ENCODE peak calls at places on chromosomes 1 and 21, in six cellular contexts. A is cardiac fibroblast; G is choroid plexus epithelial cell; D is CD8-positive, alpha-beta T cell; T is fibroblast of pulmonary artery; K is cardiac muscle cell. U is an unnamed sample.

GRCh38 chr1:44628962-44629756 is 45.1 kb downstream of the TMEM53 start:
- DNase-seq in A (peak; percentile 75), T (peak; percentile 76), K (no peak), D (no peak), G (peak; percentile 55), U (peak; percentile 8)

GRCh38 chr1:108149796-108150467 is 50.2 kb downstream of the SLC25A24 start:
- DNase-seq in A (peak; percentile 26), G (peak; percentile 46), T (peak; percentile 46), K (no peak), D (no peak), U (no peak)

GRCh38 chr1:27111771-27112573 is 43.0 kb downstream of the SLC9A1 start:
- DNase-seq in K (peak; percentile 39), T (peak; percentile 100), D (peak; percentile 77), G (peak; percentile 99), A (peak; percentile 99), U (peak; percentile 90)

GRCh38 chr1:60973668-60974067 is 108.7 kb upstream of the NFIA start:
- DNase-seq in G (no peak), K (no peak), D (no peak), T (no peak), A (no peak), U (no peak)

GRCh38 chr1:165960136-165960535 is 132.7 kb downstream of the UCK2 start:
- DNase-seq in A (no peak), G (no peak), K (no peak), T (no peak), D (no peak), U (no peak)

GRCh38 chr1:8847990-8848389 is 30.5 kb downstream of the ENO1 start:
- DNase-seq in A (no peak), T (no peak), G (no peak), D (no peak), K (no peak), U (no peak)

GRCh38 chr1:18132707-18133066 is 25.1 kb downstream of the IGSF21 start:
- DNase-seq in D (no peak), A (no peak), G (no peak), T (no peak), K (no peak), U (no peak)

GRCh38 chr1:2535455-2535854 is 5.4 kb upstream of the HES5 start:
- DNase-seq in D (no peak), T (no peak), K (no peak), G (no peak), A (no peak), U (no peak)

GRCh38 chr1:215833936-215834729 is 267.0 kb downstream of the KCTD3 start:
- DNase-seq in D (no peak), T (no peak), G (peak; percentile 15), A (no peak), K (no peak), U (no peak)

GRCh38 chr1:173646656-173647055 is 11.5 kb downstream of the TEX50 start:
- DNase-seq in G (no peak), A (no peak), T (no peak), D (no peak), K (no peak), U (no peak)

GRCh38 chr1:115118086-115118485 is 28.8 kb upstream of the TSPAN2 start:
- DNase-seq in G (no peak), A (no peak), D (no peak), T (no peak), K (no peak), U (no peak)

GRCh38 chr1:154770897-154771594 is 99.0 kb downstream of the KCNN3 start:
- DNase-seq in G (no peak), T (no peak), A (no peak), D (no peak), K (no peak), U (no peak)

GRCh38 chr1:4310396-4310923 is 343.9 kb upstream of the AJAP1 start:
- DNase-seq in K (no peak), D (no peak), T (no peak), A (no peak), G (no peak), U (no peak)

GRCh38 chr1:182962554-182963115 is 9.7 kb upstream of the SHCBP1L start:
- DNase-seq in A (peak; percentile 95), G (peak; percentile 96), K (peak; percentile 90), D (no peak), T (peak; percentile 92), U (peak; percentile 88)

GRCh38 chr21:39033878-39034589 is 149.2 kb downstream of the PSMG1 start:
- DNase-seq in D (no peak), G (peak; percentile 64), A (peak; percentile 44), T (no peak), K (no peak), U (no peak)

GRCh38 chr21:20404915-20405314 is 593.3 kb upstream of the NCAM2 start:
- DNase-seq in D (no peak), A (no peak), T (no peak), K (peak; percentile 13), G (no peak), U (no peak)

GRCh38 chr1:156384007-156384406 is 15.0 kb downstream of the RHBG start:
- DNase-seq in T (no peak), G (no peak), D (no peak), A (no peak), K (no peak), U (no peak)

GRCh38 chr1:98355656-98356384 is 305.7 kb upstream of the SNX7 start:
- DNase-seq in G (no peak), D (no peak), T (no peak), K (no peak), A (no peak), U (no peak)

GRCh38 chr1:8797230-8797629 is 20.2 kb downstream of the RERE start:
- DNase-seq in A (peak; percentile 11), D (no peak), G (peak; percentile 36), T (peak; percentile 29), K (no peak), U (no peak)

GRCh38 chr1:235931181-235931738 is 64.6 kb upstream of the LYST start:
- DNase-seq in K (no peak), D (no peak), A (no peak), T (no peak), G (no peak), U (no peak)

GRCh38 chr1:223706077-223706988 is 6.0 kb upstream of the CAPN2 start:
- DNase-seq in D (no peak), G (peak; percentile 96), A (peak; percentile 95), K (peak; percentile 88), T (peak; percentile 93), U (no peak)

GRCh38 chr1:29478879-29479278 is 242.6 kb downstream of the PTPRU start:
- DNase-seq in K (no peak), D (no peak), T (no peak), G (no peak), A (no peak), U (no peak)
- H3K4me3 ChIP-seq in K (no peak overlapping the region), D (no peak overlapping the region), T (no peak overlapping the region), G (no peak overlapping the region), A (no peak overlapping the region), U (no peak overlapping the region)

GRCh38 chr1:225754940-225755635 is 22.5 kb upstream of the SRP9 start:
- DNase-seq in K (no peak), T (peak; percentile 93), G (peak; percentile 93), A (peak; percentile 93), D (no peak), U (no peak)
- TF ChIP-seq CTCF in K (no peak), T (no peak), G (no peak), A (no peak), D (no peak), U (no peak)

GRCh38 chr1:11651017-11651416 is 3.2 kb downstream of the FBXO2 start:
- DNase-seq in G (no peak), A (no peak), K (no peak), T (no peak), D (no peak), U (no peak)

GRCh38 chr1:11649624-11650330 is 4.5 kb downstream of the FBXO2 start:
- DNase-seq in G (no peak), K (no peak), D (no peak), T (no peak), A (no peak), U (no peak)

GRCh38 chr1:11648732-11649158 is 5.5 kb downstream of the FBXO2 start:
- DNase-seq in K (no peak), T (no peak), D (no peak), A (no peak), G (no peak), U (no peak)

GRCh38 chr1:11649237-11649623 is 5.0 kb downstream of the FBXO2 start:
- DNase-seq in D (no peak), K (no peak), T (no peak), A (no peak), G (no peak), U (no peak)

GRCh38 chr1:11650331-11650991 is 3.8 kb downstream of the FBXO2 start:
- DNase-seq in D (peak; percentile 86), K (peak; percentile 85), T (peak; percentile 78), A (peak; percentile 78), G (peak; percentile 67), U (peak; percentile 77)
- H3K4me3 ChIP-seq in D (peak overlapping the region; percentile 25), K (no peak overlapping the region), T (no peak overlapping the region), A (peak overlapping the region; percentile 11), G (peak overlapping the region; percentile 20), U (no peak overlapping the region)

DNA sequence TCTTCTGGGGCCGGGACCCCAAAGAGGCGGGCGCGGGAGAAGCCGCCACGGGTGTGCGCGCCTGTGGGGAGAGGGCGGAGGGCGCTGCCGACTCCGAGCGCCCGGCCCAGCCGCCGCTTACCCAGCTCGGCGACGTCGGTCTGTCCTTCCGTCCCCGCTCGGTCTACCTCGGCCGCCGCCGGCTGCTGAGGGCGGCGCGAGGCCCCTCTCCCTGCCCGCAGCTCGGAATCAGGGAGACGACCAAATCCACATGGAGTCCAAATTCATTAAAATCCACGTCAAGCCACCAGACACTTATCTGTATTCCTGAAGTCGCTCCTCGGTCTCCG is 698 bp downstream of the PLXNA2 start:
- DNase-seq in D (no peak), G (no peak), T (no peak), K (no peak), A (no peak), U (no peak)
- TF ChIP-seq CTCF in D (no peak), G (no peak), T (no peak), K (no peak), A (no peak), U (no peak)

GRCh38 chr1:43346636-43347035 is 9.0 kb downstream of the MPL start:
- DNase-seq in D (no peak), T (no peak), A (no peak), G (no peak), K (no peak), U (no peak)

GRCh38 chr1:43350976-43351375 is 7.8 kb upstream of the CDC20 start:
- DNase-seq in K (no peak), G (no peak), T (no peak), A (no peak), D (no peak), U (no peak)

GRCh38 chr1:43349594-43350306 is 9.0 kb upstream of the CDC20 start:
- DNase-seq in D (no peak), K (peak; percentile 78), A (peak; percentile 26), T (peak; percentile 21), G (peak; percentile 35), U (no peak)

GRCh38 chr1:43348809-43349593 is 9.8 kb upstream of the CDC20 start:
- DNase-seq in T (peak; percentile 64), D (peak; percentile 90), G (peak; percentile 67), K (peak; percentile 95), A (peak; percentile 72), U (peak; percentile 72)

GRCh38 chr1:43348343-43348808 is 10.4 kb upstream of the CDC20 start:
- DNase-seq in D (no peak), A (peak; percentile 15), G (no peak), T (no peak), K (no peak), U (no peak)
- H3K4me3 ChIP-seq in D (peak overlapping the region; percentile 44), A (peak overlapping the region; percentile 45), G (peak overlapping the region; percentile 67), T (peak overlapping the region; percentile 53), K (peak overlapping the region; percentile 38), U (peak overlapping the region; percentile 82)

GRCh38 chr1:227428803-227429202 is 110.5 kb upstream of the CDC42BPA start:
- DNase-seq in K (no peak), D (no peak), T (peak; percentile 94), A (peak; percentile 91), G (peak; percentile 87), U (no peak)
- TF ChIP-seq CTCF in K (no peak), D (no peak), T (no peak), A (no peak), G (no peak), U (no peak)

U was measured in psoas muscle.